ENCODE peak calls at places on chromosome 22, in six cellular contexts. G is astrocyte of the spinal cord, P is spleen, V is GM13977, I is transverse colon, K is heart right ventricle. E is an unnamed sample.

GRCh38 chr22:43829904-43830851 is 18.1 kb upstream of the EFCAB6 start:
- DNase-seq in K (peak), I (no peak), P (peak), V (no peak), G (peak), E (peak)

GRCh38 chr22:34808618-34809017 is 257.3 kb upstream of the ISX start:
- DNase-seq in K (no peak), I (no peak), P (no peak), V (no peak), G (no peak), E (no peak)

GRCh38 chr22:33361581-33361980 is 303.4 kb upstream of the SYN3 start:
- DNase-seq in K (no peak), I (no peak), G (no peak), V (no peak), P (no peak), E (no peak)

GRCh38 chr22:22748297-22748743 is 103.9 kb downstream of the GGTLC2 start:
- DNase-seq in I (peak), V (no peak), K (no peak), G (peak), P (no peak), E (no peak)

GRCh38 chr22:30348395-30348794 is 8.3 kb downstream of the SF3A1 start:
- DNase-seq in P (peak), I (no peak), G (no peak), V (no peak), K (no peak), E (no peak)

GRCh38 chr22:50678218-50678650 is 5.6 kb downstream of the SHANK3 start:
- DNase-seq in G (no peak), P (peak), I (no peak), K (no peak), V (no peak), E (no peak)

GRCh38 chr22:48654492-48654891 is 1173.2 kb downstream of the BRD1 start:
- DNase-seq in I (no peak), P (no peak), K (no peak), V (no peak), G (no peak), E (no peak)

GRCh38 chr22:41362615-41363014 is 19.1 kb upstream of the TEF start:
- DNase-seq in K (no peak), P (no peak), V (no peak), G (no peak), I (no peak), E (no peak)

GRCh38 chr22:31350410-31350863 is 4.3 kb upstream of the PATZ1 start:
- DNase-seq in P (no peak), V (no peak), G (no peak), I (peak), K (no peak), E (no peak)

GRCh38 chr22:32649515-32650200 is 151.8 kb upstream of the TIMP3 start:
- DNase-seq in P (no peak), K (no peak), G (peak), I (peak), V (no peak), E (peak)

GRCh38 chr22:30612789-30613188 is 5.8 kb downstream of the TCN2 start:
- DNase-seq in V (no peak), I (no peak), K (no peak), P (no peak), G (no peak), E (no peak)

GRCh38 chr22:45552580-45553332 is 50.1 kb downstream of the FBLN1 start:
- DNase-seq in I (peak), P (no peak), G (peak), V (no peak), K (peak), E (peak)

GRCh38 chr22:48507171-48507570 is 1320.5 kb downstream of the BRD1 start:
- DNase-seq in V (no peak), K (no peak), I (no peak), G (no peak), P (no peak), E (no peak)

GRCh38 chr22:19576460-19577421 is 52.5 kb upstream of the CLDN5 start:
- DNase-seq in V (peak), I (no peak), K (peak), G (peak), P (no peak), E (peak)

GRCh38 chr22:48444320-48445112 is 1383.2 kb downstream of the BRD1 start:
- DNase-seq in V (no peak), G (no peak), K (no peak), I (no peak), P (peak), E (no peak)

GRCh38 chr22:23078462-23078787 is 8.1 kb downstream of the GNAZ start:
- DNase-seq in P (no peak), V (no peak), I (no peak), K (no peak), G (no peak), E (no peak)

GRCh38 chr22:19713228-19713627 is 1.1 kb upstream of the SEPTIN5 start:
- DNase-seq in P (peak), G (no peak), V (no peak), I (no peak), K (no peak), E (no peak)

GRCh38 chr22:23784215-23784732 is 2.5 kb upstream of the SMARCB1 start:
- DNase-seq in I (peak), V (no peak), P (no peak), K (no peak), G (peak), E (no peak)

GRCh38 chr22:31753634-31754471 is at the start of gene DEPDC5:
- DNase-seq in K (peak), V (peak), I (peak), P (peak), G (peak), E (peak)

GRCh38 chr22:47629273-47629711 is 866.8 kb downstream of the TBC1D22A start:
- DNase-seq in K (no peak), P (no peak), V (no peak), I (no peak), G (no peak), E (no peak)

GRCh38 chr22:22761606-22761962 is 117.2 kb downstream of the GGTLC2 start:
- DNase-seq in K (no peak), G (no peak), P (no peak), V (no peak), I (no peak), E (no peak)

GRCh38 chr22:33474587-33474986 is 416.4 kb upstream of the SYN3 start:
- DNase-seq in I (no peak), P (no peak), V (no peak), G (no peak), K (no peak), E (no peak)

GRCh38 chr22:32389685-32390084 is 22.4 kb downstream of the RTCB start:
- DNase-seq in P (no peak), I (no peak), V (no peak), G (peak), K (no peak), E (no peak)

GRCh38 chr22:42793848-42794405 is 63.1 kb downstream of the ARFGAP3 start:
- DNase-seq in P (peak), K (no peak), I (no peak), V (no peak), G (no peak), E (peak)

GRCh38 chr22:26753125-26753862 is 95.9 kb downstream of the MIAT start:
- DNase-seq in I (no peak), K (no peak), P (no peak), V (no peak), G (no peak), E (no peak)
- TF ChIP-seq CTCF in I (no peak), K (no peak), P (no peak), V (no peak), G (peak), E (no peak)

GRCh38 chr22:37198290-37199102 is 10.4 kb upstream of the C1QTNF6 start:
- DNase-seq in G (peak), K (peak), V (peak), P (peak), I (peak), E (peak)

GRCh38 chr22:37194750-37195149 is 6.7 kb upstream of the C1QTNF6 start:
- DNase-seq in V (no peak), G (no peak), I (no peak), K (no peak), P (no peak), E (no peak)

GRCh38 chr22:37195921-37196320 is 7.9 kb upstream of the C1QTNF6 start:
- DNase-seq in I (no peak), G (no peak), P (peak), K (no peak), V (no peak), E (no peak)

GRCh38 chr22:37197451-37198289 is 9.6 kb upstream of the C1QTNF6 start:
- DNase-seq in K (peak), V (no peak), G (peak), I (peak), P (peak), E (peak)

DNA sequence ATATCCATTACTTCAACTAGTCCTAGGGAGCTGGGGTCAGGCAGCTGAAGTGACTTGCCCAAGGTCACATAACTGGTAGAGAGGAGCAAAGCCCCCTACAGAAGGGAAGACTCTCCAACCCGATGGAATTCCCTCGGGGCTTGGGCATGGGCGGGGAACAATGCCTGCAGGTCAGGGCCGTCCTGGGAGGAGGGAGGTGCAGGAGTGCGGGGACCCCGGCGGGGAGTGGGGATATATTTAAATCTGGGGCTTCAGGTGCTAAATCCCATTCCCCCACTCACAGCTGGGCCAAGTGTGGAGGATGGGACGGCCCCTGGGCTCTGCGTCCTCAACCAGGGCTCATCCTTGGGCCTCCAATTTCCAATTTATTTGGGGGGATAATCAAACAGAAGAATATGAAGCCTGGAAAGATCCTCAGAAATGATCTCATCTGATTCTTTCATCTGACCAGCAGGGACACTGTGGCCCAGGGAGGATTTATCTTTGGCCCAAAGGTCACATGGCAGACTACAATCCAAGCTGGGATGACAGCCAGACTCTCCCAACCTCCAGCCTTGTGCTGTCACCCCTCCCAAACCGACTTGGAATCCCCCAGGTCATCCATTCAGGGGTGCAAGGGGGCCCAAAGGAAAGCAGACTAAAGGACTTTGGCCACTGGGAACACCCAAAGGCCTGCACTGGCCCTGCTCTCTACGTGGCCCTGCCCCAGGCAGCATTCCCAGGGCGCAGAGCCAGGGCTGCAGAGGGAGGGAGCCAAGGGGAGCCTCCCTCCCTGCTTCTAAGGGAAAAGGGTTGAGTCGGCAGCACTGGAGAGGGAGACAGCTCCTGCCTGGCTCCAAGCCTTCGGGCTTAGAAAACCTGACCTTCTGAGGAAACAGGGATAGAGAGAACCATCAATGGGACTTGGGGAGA is 8.7 kb upstream of the C1QTNF6 start:
- DNase-seq in G (peak), K (peak), V (no peak), P (peak), I (peak), E (peak)
- TF ChIP-seq CTCF in G (no peak), K (peak), V (no peak), P (peak), I (peak), E (peak)

DNA sequence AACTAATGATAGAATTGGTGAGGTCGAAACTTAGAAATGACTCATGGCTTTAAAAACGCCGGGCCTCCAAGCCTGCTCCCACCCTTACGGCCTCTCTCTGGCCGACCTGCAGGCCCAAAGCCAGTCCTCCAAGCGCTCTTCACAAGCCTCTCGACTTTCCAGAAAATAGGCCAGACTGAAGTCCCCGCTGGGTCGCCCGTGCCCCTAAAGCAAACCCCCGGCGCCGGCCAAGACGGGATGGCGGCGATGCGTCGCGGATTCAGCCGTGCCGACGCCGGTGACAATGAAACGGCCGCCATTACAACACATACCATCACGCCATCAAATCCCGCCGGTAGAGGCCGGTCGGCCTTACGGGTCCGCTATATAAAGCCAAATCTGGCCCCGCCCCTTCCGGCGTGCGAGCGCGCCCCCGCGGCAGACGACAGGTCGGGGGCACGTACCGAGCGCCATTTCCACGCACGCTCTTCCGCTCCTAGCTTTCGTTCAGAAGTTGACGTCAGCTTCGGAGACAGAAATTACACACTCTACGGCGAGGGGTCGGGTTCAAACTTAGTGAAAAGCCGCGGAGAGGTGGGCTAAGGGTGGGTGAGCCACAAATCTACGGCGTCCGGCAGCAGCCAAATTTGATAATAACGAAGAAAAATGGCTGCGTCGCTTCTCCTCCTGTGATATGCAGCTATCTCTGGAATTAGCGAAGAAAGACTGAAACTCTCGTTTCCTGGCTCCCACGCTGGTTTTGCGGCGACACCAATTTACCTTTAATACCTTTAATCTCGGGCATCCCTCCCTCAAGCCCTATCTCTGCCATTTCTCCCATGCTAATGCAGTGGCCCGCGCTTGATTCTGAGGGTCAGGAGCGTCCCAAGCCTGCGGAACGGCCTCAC is at the start of gene RPL3:
- DNase-seq in I (peak), P (peak), K (peak), V (peak), G (peak), E (peak)
- TF ChIP-seq CTCF in I (peak), P (peak), K (peak), V (peak), G (no peak), E (no peak)

DNA sequence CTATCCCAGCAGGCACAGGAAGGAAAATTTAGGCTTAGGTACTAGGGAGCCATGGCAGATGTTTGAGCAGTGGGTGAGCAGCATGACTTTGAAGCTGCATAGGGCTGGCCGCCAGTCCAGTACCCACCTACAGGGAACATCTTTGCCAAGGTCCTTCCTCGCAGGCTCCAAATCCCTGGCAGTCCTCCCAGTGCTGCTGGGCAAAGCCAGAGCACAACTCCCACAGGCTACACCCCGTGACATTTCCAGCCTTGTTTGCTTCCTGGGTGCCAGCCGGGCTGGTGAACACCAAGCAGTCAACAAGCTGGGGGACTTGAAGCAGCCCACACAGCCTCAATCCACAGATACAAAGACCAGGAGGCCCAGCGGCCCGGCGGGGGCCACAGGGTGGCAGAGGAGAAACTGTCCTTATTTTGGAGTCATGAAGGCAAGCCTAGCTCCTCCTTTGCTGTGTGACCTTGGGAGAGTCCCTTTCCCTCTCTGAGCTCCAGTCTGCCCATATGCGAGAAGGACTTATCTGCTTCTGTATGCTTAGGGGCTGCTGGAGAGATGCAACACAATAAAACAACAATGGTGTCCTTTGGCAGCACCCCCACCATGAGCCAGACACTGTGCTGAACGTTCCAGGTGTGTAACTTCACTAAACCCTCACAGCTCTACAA is 28.0 kb downstream of the TPST2 start:
- DNase-seq in V (no peak), K (peak), G (no peak), P (no peak), I (no peak), E (no peak)
- TF ChIP-seq CTCF in V (no peak), K (no peak), G (no peak), P (no peak), I (no peak), E (no peak)

E was measured in sigmoid colon.